ENCODE peak calls at places on chromosomes 16 and 17, in four cellular contexts. Q, Y, X and N are unnamed samples.

GRCh38 chr17:77724876-77725615 is 233.5 kb upstream of the TNRC6C start:
- DNase-seq in Y (no peak), X (peak), Q (no peak), N (no peak)

GRCh38 chr17:48559609-48560451 is 14.9 kb upstream of the HOXB2 start:
- DNase-seq in Y (no peak), Q (no peak), X (no peak), N (no peak)

GRCh38 chr17:64599187-64599676 is 62.9 kb downstream of the SMURF2 start:
- DNase-seq in Q (no peak), Y (peak), X (no peak), N (no peak)

GRCh38 chr16:17827313-17827712 is 356.6 kb upstream of the XYLT1 start:
- DNase-seq in X (no peak), Q (no peak), Y (no peak), N (no peak)

GRCh38 chr17:70622382-70623260 is 453.3 kb downstream of the KCNJ2 start:
- DNase-seq in Q (no peak), Y (no peak), X (no peak), N (peak)

GRCh38 chr17:16442594-16443389 is 27.4 kb downstream of the TRPV2 start:
- DNase-seq in Y (no peak), Q (no peak), X (no peak), N (no peak)

GRCh38 chr16:49647673-49648072 is 208.2 kb downstream of the ZNF423 start:
- DNase-seq in Y (no peak), X (no peak), Q (no peak), N (no peak)

GRCh38 chr17:39714234-39714633 is 14.4 kb downstream of the ERBB2 start:
- DNase-seq in Y (no peak), X (no peak), Q (no peak), N (no peak)

GRCh38 chr17:15255713-15256454 is 9.2 kb downstream of the PMP22 start:
- DNase-seq in X (no peak), Q (no peak), Y (no peak), N (no peak)

GRCh38 chr17:44134752-44135568 is 6.8 kb upstream of the HROB start:
- DNase-seq in X (no peak), Q (no peak), Y (no peak), N (no peak)

GRCh38 chr16:16020291-16020690 is 70.9 kb downstream of the ABCC1 start:
- DNase-seq in X (no peak), Q (no peak), Y (no peak), N (no peak)

GRCh38 chr16:29877266-29877961 is 14.4 kb upstream of the CDIPT start:
- DNase-seq in X (peak), Q (no peak), Y (peak), N (peak)

GRCh38 chr16:17327671-17328335 is 143.0 kb downstream of the XYLT1 start:
- DNase-seq in Q (no peak), X (no peak), Y (no peak), N (no peak)

GRCh38 chr16:84052071-84052622 is 9.6 kb upstream of the SLC38A8 start:
- DNase-seq in X (no peak), Q (no peak), Y (no peak), N (no peak)

GRCh38 chr16:51763072-51763658 is 612.1 kb upstream of the SALL1 start:
- DNase-seq in Y (no peak), X (no peak), Q (no peak), N (no peak)

GRCh38 chr17:13702266-13702665 is 100.5 kb upstream of the HS3ST3A1 start:
- DNase-seq in X (no peak), Y (no peak), Q (no peak), N (no peak)

GRCh38 chr17:8283356-8283755 is 5.1 kb upstream of the RANGRF start:
- DNase-seq in X (no peak), Q (no peak), Y (no peak), N (no peak)

GRCh38 chr16:27230562-27230991 is 27.3 kb downstream of the KDM8 start:
- DNase-seq in Y (no peak), X (no peak), Q (no peak), N (no peak)

GRCh38 chr17:20302191-20302917 is 165.0 kb downstream of the LGALS9B start:
- DNase-seq in X (no peak), Q (no peak), Y (no peak), N (no peak)

GRCh38 chr17:63358111-63358839 is 87.8 kb downstream of the CYB561 start:
- DNase-seq in X (no peak), Y (no peak), Q (no peak), N (peak)
- TF ChIP-seq RAD21 in X (no peak), Y (no peak), Q (no peak), N (no peak)

DNA sequence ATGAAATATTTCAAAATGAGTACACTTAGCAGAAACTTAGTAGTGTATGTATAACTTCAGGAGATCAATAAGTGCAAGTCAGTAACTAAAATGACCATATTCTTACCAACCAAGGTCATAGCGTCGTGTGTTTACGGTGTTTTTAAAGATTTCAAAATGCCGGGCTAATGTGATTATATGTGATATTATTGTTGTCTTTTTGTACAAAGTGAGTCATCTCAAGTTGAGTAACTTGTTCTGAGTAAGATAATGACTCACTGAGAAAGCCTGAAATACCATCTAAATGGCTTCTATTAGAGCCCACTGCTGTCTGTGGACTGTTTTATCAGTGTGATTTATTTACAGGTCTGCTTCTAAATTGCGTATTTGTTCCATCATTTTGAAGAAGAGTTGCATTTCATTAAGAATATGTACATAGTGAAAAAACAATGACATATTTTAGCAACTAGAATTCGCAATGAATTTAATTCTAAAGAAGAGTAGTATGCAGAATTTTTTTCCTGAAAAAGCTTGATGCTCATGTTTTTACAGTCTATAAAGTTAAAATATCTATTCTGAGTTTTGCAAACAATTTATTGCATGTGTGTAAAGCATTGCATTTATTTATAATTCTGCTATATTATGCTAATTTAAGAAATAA is 12.7 kb downstream of the KRT12 start:
- DNase-seq in X (no peak), Q (peak), Y (peak), N (no peak)
- TF ChIP-seq NFIC in X (no peak), Q (no peak), Y (no peak), N (peak)

GRCh38 chr16:75108792-75109731 is 7.5 kb downstream of the LDHD start:
- DNase-seq in Y (no peak), Q (no peak), X (peak), N (no peak)
- TF ChIP-seq RAD21 in Y (no peak), Q (no peak), X (no peak), N (no peak)

DNA sequence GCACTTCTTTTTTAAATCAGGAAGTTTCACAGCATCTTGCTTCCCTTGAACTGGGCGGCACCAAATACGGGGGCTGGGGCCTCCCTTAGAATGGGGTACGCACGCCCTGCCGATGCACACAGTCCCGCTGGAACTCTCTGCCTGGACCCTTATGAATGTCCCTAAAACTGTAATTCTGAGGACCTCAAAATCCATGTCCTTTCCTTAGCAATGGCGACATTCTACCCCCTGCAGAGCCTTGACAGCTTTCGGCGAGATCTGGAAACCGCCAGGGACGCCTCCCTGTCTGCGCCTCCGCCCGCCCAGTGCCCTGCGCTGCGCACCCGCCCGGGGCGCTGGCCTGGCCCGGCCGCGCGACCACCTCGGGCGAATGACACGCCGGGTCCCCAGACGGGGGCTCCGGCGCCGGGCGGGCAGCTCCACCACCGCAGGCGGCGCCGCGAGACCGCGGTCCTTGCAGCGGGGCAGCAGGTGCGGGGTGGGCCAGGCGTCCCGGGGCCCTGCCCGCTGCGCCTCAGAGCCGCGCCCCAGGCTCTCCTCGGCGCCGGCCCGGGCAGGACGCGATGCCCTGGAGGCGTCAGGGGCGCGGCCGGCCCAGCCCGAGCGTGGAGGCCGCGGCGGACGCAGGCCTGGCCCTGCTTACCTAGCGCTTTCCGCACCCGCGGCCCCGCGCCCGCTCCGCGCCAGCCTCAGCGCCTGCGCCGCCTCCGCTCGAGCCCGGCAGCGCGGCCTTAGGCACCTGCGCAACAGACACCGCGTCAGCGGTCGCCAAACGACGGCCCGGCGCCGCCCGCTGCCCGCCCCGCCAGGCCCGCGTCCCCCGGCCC is 548 bp downstream of the HAGH start:
- DNase-seq in Y (no peak), Q (peak), X (no peak), N (peak)
- TF ChIP-seq NFIC in Y (no peak), Q (no peak), X (no peak), N (no peak)

GRCh38 chr17:46028374-46028773 is 29.3 kb downstream of the STH start:
- DNase-seq in X (no peak), Y (no peak), Q (no peak), N (no peak)

GRCh38 chr17:46028969-46029565 is 30.0 kb downstream of the STH start:
- DNase-seq in Q (no peak), X (no peak), Y (no peak), N (no peak)

GRCh38 chr17:46026045-46026814 is 27.2 kb downstream of the STH start:
- DNase-seq in Q (no peak), Y (no peak), X (no peak), N (no peak)

GRCh38 chr17:46026815-46027125 is 27.7 kb downstream of the STH start:
- DNase-seq in X (no peak), Q (no peak), Y (no peak), N (no peak)

GRCh38 chr17:46027326-46028325 is 28.6 kb downstream of the STH start:
- DNase-seq in X (no peak), Q (no peak), Y (no peak), N (no peak)
- TF ChIP-seq RAD21 in X (no peak), Q (no peak), Y (no peak), N (no peak)

GRCh38 chr17:75614556-75615270 is 18.5 kb upstream of the SMIM5 start:
- DNase-seq in Y (no peak), X (no peak), Q (no peak), N (no peak)
- TF ChIP-seq NFIC in Y (no peak), X (no peak), Q (no peak), N (no peak)

GRCh38 chr17:28718317-28718672 is 627 bp upstream of the RAB34 start:
- DNase-seq in Q (no peak), X (no peak), Y (no peak), N (no peak)

GRCh38 chr17:28715217-28715616 is 2.5 kb downstream of the RAB34 start:
- DNase-seq in X (no peak), Q (no peak), Y (no peak), N (no peak)

GRCh38 chr17:28716740-28717577 is 709 bp downstream of the RAB34 start:
- DNase-seq in Y (no peak), Q (no peak), X (no peak), N (no peak)

GRCh38 chr17:28718990-28719433 is 773 bp upstream of the RPL23A start:
- DNase-seq in X (no peak), Y (no peak), Q (no peak), N (no peak)

GRCh38 chr17:28717578-28718316 is at the start of gene RAB34:
- DNase-seq in X (no peak), Y (no peak), Q (no peak), N (no peak)
- TF ChIP-seq RAD21 in X (no peak), Y (no peak), Q (no peak), N (no peak)

GRCh38 chr16:68084504-68085258 is 489 bp upstream of the NFATC3 start:
- DNase-seq in X (peak), Y (peak), Q (peak), N (peak)
- TF ChIP-seq NFIC in X (no peak), Y (no peak), Q (no peak), N (no peak)

DNA sequence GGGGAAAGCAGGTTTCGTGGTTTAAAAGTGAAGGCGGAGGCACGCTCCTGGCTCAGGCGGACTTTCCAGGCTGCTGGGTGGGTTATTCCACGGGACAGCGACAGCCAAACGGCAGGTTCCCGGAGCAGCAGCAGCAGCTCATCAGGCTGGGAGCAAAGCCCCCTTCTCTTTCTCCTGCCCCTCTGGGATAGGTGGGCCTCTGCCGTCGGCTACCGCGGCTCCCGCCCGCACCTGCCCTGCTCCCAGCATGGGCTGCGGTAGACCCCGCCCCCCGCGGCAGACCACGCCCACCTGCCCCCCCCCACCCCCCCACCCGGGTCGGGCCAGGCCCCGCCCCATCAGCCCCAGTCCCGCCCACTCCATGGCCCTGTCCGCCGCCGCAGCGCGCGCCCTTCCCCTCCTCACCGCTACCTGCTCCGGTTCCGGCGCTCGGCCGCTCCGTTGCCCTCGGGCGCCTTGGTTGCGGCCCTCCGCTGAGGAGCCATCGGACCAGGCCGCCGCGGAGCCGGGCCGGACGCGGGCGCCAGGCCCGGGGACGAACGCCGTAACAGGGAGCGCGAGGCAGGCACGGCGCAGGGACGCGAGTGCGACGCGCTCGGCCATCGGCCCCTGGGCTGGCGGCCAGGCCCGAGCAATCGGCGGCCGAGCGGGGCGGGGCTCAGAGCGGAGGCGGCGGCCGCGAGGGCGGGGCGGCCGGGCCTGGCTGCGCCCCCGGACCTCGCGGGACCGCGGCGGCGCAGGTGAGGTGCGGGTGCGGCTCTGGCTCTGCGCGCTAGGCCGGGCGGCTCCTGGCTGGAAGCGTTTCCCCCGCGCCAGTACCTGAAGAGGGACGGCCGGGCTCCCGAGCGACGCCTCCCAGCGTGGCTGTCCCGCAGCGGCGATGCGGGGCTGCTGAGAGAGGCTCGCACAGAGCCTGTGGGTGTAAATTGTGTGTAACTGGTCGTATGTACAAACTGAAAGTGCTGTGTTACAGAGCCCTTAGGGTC is at the start of the genes HEXD and OGFOD3:
- DNase-seq in Y (peak), X (no peak), Q (peak), N (peak)
- TF ChIP-seq RAD21 in Y (peak), X (no peak), Q (peak), N (no peak)

DNA sequence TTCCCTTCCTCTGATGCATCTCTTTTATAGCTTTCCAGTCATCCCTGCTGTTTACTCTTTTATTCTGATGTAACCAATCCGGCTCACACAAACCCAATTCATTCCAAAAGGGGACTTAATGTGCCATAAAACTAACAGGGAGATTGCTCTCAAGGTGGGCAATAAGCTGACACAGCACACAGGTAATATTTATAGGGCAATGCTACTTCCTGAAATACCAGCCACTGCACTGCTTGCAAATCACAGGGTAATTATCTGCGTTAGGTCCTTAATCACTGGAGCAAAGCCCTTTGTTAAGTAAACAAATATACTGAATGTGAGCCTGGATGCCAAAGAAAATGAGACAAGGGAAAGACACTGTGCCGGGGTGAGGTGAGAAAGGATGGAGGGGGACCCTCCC is 23.3 kb upstream of the CA10 start:
- DNase-seq in X (no peak), Y (no peak), Q (no peak), N (no peak)
- TF ChIP-seq NFIC in X (no peak), Y (no peak), Q (no peak), N (no peak)